ENCODE peak calls at places on chromosomes 11 and 22, in four cellular contexts. A is body of pancreas, H is A549, X is tibial nerve. O is an unnamed sample.

GRCh38 chr11:70307176-70307575 is 36.7 kb downstream of the PPFIA1 start:
- DNase-seq in H (no peak), A (no peak), X (no peak), O (no peak)

GRCh38 chr11:70435361-70435760 is 37.0 kb downstream of the CTTN start:
- DNase-seq in H (no peak), A (no peak), X (no peak), O (no peak)

GRCh38 chr11:67584205-67584880 is 731 bp downstream of the GSTP1 start:
- DNase-seq in A (peak), H (no peak), X (peak), O (peak)

GRCh38 chr11:13152736-13153541 is 124.7 kb upstream of the BMAL1 start:
- DNase-seq in X (no peak), A (no peak), H (peak), O (no peak)

GRCh38 chr11:111736191-111736590 is 30.0 kb downstream of the PPP2R1B start:
- DNase-seq in A (no peak), H (no peak), X (no peak), O (no peak)

GRCh38 chr11:2091786-2092463 is 47.3 kb downstream of the IGF2 start:
- DNase-seq in A (no peak), H (no peak), X (no peak), O (no peak)

GRCh38 chr11:15867886-15868285 is 488.5 kb downstream of the SOX6 start:
- DNase-seq in A (no peak), H (no peak), X (no peak), O (no peak)

GRCh38 chr11:15258433-15259350 is 144.0 kb downstream of the INSC start:
- DNase-seq in X (no peak), H (peak), A (peak), O (peak)

GRCh38 chr11:122126024-122126678 is 10.1 kb upstream of the BLID start:
- DNase-seq in X (no peak), A (no peak), H (no peak), O (no peak)

GRCh38 chr11:66851251-66851620 is 5.6 kb upstream of the LRFN4 start:
- DNase-seq in A (no peak), X (no peak), H (no peak), O (no peak)

GRCh38 chr11:72251614-72252013 is 7.6 kb upstream of the PHOX2A start:
- DNase-seq in X (no peak), A (no peak), H (no peak), O (no peak)

GRCh38 chr22:21816787-21817496 is 50.5 kb downstream of the MAPK1 start:
- DNase-seq in X (no peak), A (no peak), H (peak), O (peak)

GRCh38 chr11:129283141-129283540 is 91.0 kb upstream of the ARHGAP32 start:
- DNase-seq in H (no peak), A (peak), X (no peak), O (peak)

GRCh38 chr22:38706885-38707180 is 1.1 kb downstream of the GTPBP1 start:
- DNase-seq in X (no peak), H (no peak), A (no peak), O (no peak)

GRCh38 chr22:35154937-35155387 is 89.0 kb downstream of the ISX start:
- DNase-seq in X (peak), A (peak), H (peak), O (peak)

GRCh38 chr11:9758676-9759518 is 95.0 kb downstream of the SWAP70 start:
- DNase-seq in H (peak), X (peak), A (peak), O (peak)

GRCh38 chr22:27159016-27159415 is 501.6 kb downstream of the MIAT start:
- DNase-seq in H (no peak), A (no peak), X (no peak), O (no peak)

GRCh38 chr22:20000246-20001081 is 16.2 kb downstream of the ARVCF start:
- DNase-seq in H (no peak), A (no peak), X (no peak), O (no peak)

GRCh38 chr11:2801711-2802388 is 83.7 kb downstream of the CDKN1C start:
- DNase-seq in A (peak), H (no peak), X (no peak), O (no peak)

GRCh38 chr11:92050305-92050704 is 174.3 kb upstream of the FAT3 start:
- DNase-seq in A (no peak), X (no peak), H (no peak), O (no peak)

GRCh38 chr11:2305862-2306823 is 4.3 kb downstream of the TSPAN32 start:
- DNase-seq in X (peak), A (peak), H (no peak), O (no peak)

GRCh38 chr22:48943567-48944432 is 883.9 kb downstream of the BRD1 start:
- DNase-seq in X (no peak), H (peak), A (no peak), O (no peak)

GRCh38 chr11:200224-201003 is 6.8 kb downstream of the BET1L start:
- DNase-seq in H (no peak), X (no peak), A (no peak), O (no peak)

GRCh38 chr11:11422291-11423128 is 69.5 kb upstream of the CSNK2A3 start:
- DNase-seq in A (peak), X (no peak), H (no peak), O (peak)
- H3K27ac ChIP-seq in A (no peak), X (no peak), H (no peak), O (peak)

GRCh38 chr11:43503417-43503816 is 144.7 kb downstream of the TTC17 start:
- DNase-seq in A (no peak), H (no peak), X (no peak), O (no peak)
- TF ChIP-seq CTCF in A (no peak), H (no peak), X (no peak), O (no peak)

GRCh38 chr11:35617687-35618496 is at the start of gene FJX1:
- DNase-seq in A (peak), X (peak), H (peak), O (peak)
- H3K27ac ChIP-seq in A (peak), X (no peak), H (peak), O (peak)

GRCh38 chr11:77589181-77589520 is 602 bp upstream of the AQP11 start:
- DNase-seq in X (no peak), H (no peak), A (no peak), O (no peak)
- TF ChIP-seq CTCF in X (no peak), H (no peak), A (no peak), O (no peak)

GRCh38 chr11:63769044-63769718 is 606 bp upstream of the ZFTA start:
- DNase-seq in X (no peak), H (no peak), A (peak), O (peak)
- H3K27ac ChIP-seq in X (no peak), H (peak), A (peak), O (peak)

GRCh38 chr11:78229106-78229505 is 40.4 kb downstream of the USP35 start:
- DNase-seq in H (no peak), A (no peak), X (no peak), O (no peak)

GRCh38 chr11:78226684-78227680 is 38.3 kb downstream of the USP35 start:
- DNase-seq in X (no peak), H (no peak), A (no peak), O (no peak)

GRCh38 chr11:78230161-78230877 is 41.6 kb downstream of the USP35 start:
- DNase-seq in H (no peak), A (no peak), X (no peak), O (no peak)

GRCh38 chr11:78227906-78228305 is 39.2 kb downstream of the USP35 start:
- DNase-seq in A (no peak), H (no peak), X (no peak), O (no peak)

DNA sequence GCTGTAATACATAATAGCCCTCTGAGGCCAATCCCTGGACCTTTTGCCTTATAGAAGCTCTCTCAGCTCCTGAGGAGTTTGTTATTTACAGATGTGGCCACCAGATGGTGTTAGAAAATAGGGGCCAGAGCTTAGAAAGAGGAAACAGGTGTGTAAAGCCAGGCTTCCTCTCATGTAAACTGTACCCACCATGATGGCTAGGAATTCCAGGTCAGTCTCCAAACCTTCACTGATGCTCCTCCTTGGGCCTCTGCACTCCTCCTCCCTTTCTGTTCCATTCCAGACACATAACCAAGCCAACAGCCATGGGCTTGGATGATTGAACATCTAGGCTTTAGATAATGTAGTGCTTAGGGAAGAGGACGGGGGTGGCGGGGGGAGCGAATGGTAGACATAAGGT is 39.7 kb downstream of the USP35 start:
- DNase-seq in X (peak), H (peak), A (no peak), O (peak)
- TF ChIP-seq CTCF in X (peak), H (peak), A (peak), O (peak)

GRCh38 chr22:37626556-37627075 is 12.9 kb upstream of the SH3BP1 start:
- DNase-seq in X (no peak), H (no peak), A (no peak), O (no peak)
- H3K27ac ChIP-seq in X (peak), H (no peak), A (no peak), O (peak)

GRCh38 chr11:4095509-4096230 is 1.1 kb downstream of the RRM1 start:
- DNase-seq in X (no peak), A (no peak), H (peak), O (peak)
- TF ChIP-seq CTCF in X (no peak), A (no peak), H (no peak), O (no peak)

O was measured in RWPE1.